ENCODE peak calls at places on chromosome 18, in six cellular contexts. M is upper lobe of left lung, B is GM12878, Z is K562, W is breast epithelium, K is stomach. J is an unnamed sample.

GRCh38 chr18:70693196-70693595 is 404.4 kb downstream of the SOCS6 start:
- DNase-seq in M (no peak), B (no peak), Z (no peak), W (no peak), K (no peak), J (no peak)

GRCh38 chr18:44943201-44943881 is 262.7 kb downstream of the SETBP1 start:
- DNase-seq in M (no peak), B (no peak), Z (no peak), W (peak; percentile 18), K (no peak), J (no peak)

GRCh38 chr18:31648966-31649429 is 35.4 kb downstream of the B4GALT6 start:
- DNase-seq in M (no peak), B (peak; percentile 85), Z (peak; percentile 51), W (no peak), K (no peak), J (no peak)

GRCh38 chr18:24514439-24514838 is 54.0 kb downstream of the HRH4 start:
- DNase-seq in M (no peak), B (no peak), Z (peak; percentile 54), W (no peak), K (no peak), J (no peak)

GRCh38 chr18:74514860-74515495 is 18.8 kb downstream of the CNDP2 start:
- DNase-seq in M (peak; percentile 67), B (no peak), Z (no peak), W (no peak), K (peak; percentile 18), J (no peak)

GRCh38 chr18:25827961-25828561 is 262.4 kb downstream of the SS18 start:
- DNase-seq in M (peak; percentile 27), B (no peak), Z (no peak), W (no peak), K (no peak), J (no peak)

GRCh38 chr18:6866552-6866951 is 137.0 kb downstream of the ARHGAP28 start:
- DNase-seq in M (no peak), B (no peak), Z (no peak), W (no peak), K (no peak), J (no peak)

GRCh38 chr18:68735498-68736343 is 20.8 kb upstream of the TMX3 start:
- DNase-seq in M (no peak), B (no peak), Z (peak; percentile 31), W (no peak), K (no peak), J (no peak)

GRCh38 chr18:72652990-72653593 is 109.0 kb upstream of the CBLN2 start:
- DNase-seq in M (no peak), B (no peak), Z (peak; percentile 29), W (no peak), K (no peak), J (no peak)

GRCh38 chr18:62324917-62325805 is at the start of gene TNFRSF11A:
- DNase-seq in M (peak; percentile 93), B (no peak), Z (peak; percentile 46), W (no peak), K (peak; percentile 77), J (no peak)

GRCh38 chr18:10232062-10232461 is 222.4 kb upstream of the APCDD1 start:
- DNase-seq in M (no peak), B (no peak), Z (no peak), W (no peak), K (no peak), J (peak; percentile 8)

GRCh38 chr18:69217271-69217670 is 183.4 kb upstream of the DOK6 start:
- DNase-seq in M (no peak), B (no peak), Z (no peak), W (no peak), K (no peak), J (no peak)

GRCh38 chr18:7778181-7778580 is 211.1 kb downstream of the PTPRM start:
- DNase-seq in M (no peak), B (no peak), Z (no peak), W (no peak), K (no peak), J (no peak)

GRCh38 chr18:23938046-23938756 is 76.4 kb upstream of the TTC39C start:
- DNase-seq in M (peak; percentile 2), B (no peak), Z (peak; percentile 3), W (no peak), K (no peak), J (no peak)

GRCh38 chr18:54805571-54806334 is 22.5 kb upstream of the RAB27B start:
- DNase-seq in M (no peak), B (no peak), Z (peak; percentile 81), W (no peak), K (no peak), J (no peak)

GRCh38 chr18:55407191-55407590 is 180.8 kb downstream of the TCF4 start:
- DNase-seq in M (no peak), B (no peak), Z (no peak), W (no peak), K (no peak), J (no peak)

GRCh38 chr18:49517483-49517882 is 30.4 kb upstream of the C18orf32 start:
- DNase-seq in M (no peak), B (no peak), Z (no peak), W (no peak), K (no peak), J (peak; percentile 45)

GRCh38 chr18:23605941-23606340 is 19.6 kb upstream of the NPC1 start:
- DNase-seq in M (no peak), B (no peak), Z (no peak), W (no peak), K (no peak), J (no peak)

GRCh38 chr18:22040527-22040926 is 128.9 kb upstream of the GATA6 start:
- DNase-seq in M (no peak), B (no peak), Z (no peak), W (no peak), K (peak; percentile 67), J (no peak)

GRCh38 chr18:12657849-12658829 is at the start of gene SPIRE1:
- DNase-seq in M (peak; percentile 95), B (no peak), Z (peak; percentile 67), W (peak; percentile 28), K (peak; percentile 76), J (no peak)

GRCh38 chr18:26894006-26894405 is 28.5 kb upstream of the AQP4 start:
- DNase-seq in M (no peak), B (no peak), Z (no peak), W (no peak), K (no peak), J (no peak)

GRCh38 chr18:57587262-57587661 is 760 bp upstream of the FECH start:
- DNase-seq in M (peak; percentile 45), B (no peak), Z (peak; percentile 57), W (no peak), K (no peak), J (no peak)

GRCh38 chr18:57589162-57589561 is 2.7 kb upstream of the FECH start:
- DNase-seq in M (no peak), B (no peak), Z (peak; percentile 73), W (no peak), K (no peak), J (no peak)

GRCh38 chr18:57585846-57586242 is 658 bp downstream of the FECH start:
- DNase-seq in M (no peak), B (no peak), Z (no peak), W (no peak), K (no peak), J (no peak)

GRCh38 chr18:57585421-57585820 is 1.1 kb downstream of the FECH start:
- DNase-seq in M (no peak), B (no peak), Z (peak; percentile 26), W (no peak), K (no peak), J (no peak)

GRCh38 chr18:57586243-57587049 is at the start of gene FECH:
- DNase-seq in M (peak; percentile 97), B (no peak), Z (peak; percentile 73), W (peak; percentile 52), K (peak; percentile 84), J (peak; percentile 93)
- TF ChIP-seq POLR2AphosphoS5 in M (peak; percentile 68), B (peak; percentile 70), Z (peak; percentile 31), W (peak; percentile 72), K (no peak), J (peak; percentile 82)

DNA sequence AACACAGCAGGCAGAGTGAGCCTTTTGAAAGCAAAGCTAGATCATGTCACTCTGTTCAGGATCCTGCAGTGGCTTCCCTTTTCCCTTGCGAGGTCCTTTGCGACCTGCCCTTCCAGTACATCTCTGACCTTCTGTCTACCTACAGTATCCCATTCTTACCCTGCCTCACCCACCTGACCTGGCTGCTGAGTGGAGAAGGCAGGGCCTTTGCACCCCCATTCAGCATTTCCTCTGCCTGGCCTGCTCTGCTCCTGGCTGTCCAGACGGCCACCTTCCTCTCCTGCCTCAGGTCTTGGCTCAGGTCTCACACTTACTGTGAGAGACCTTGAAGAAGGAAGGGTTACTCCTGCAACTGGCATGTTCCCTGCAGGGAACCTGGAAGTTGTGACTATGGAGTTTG is 77.4 kb downstream of the MAPRE2 start:
- DNase-seq in M (no peak), B (no peak), Z (no peak), W (no peak), K (no peak), J (no peak)
- H3K4me1 ChIP-seq in M (peaks cover 21% of the 10 kb centered on the region), B (no peaks in the 10 kb centered on the region), Z (peaks cover 3% of the 10 kb centered on the region), W (no peaks in the 10 kb centered on the region), K (peaks cover 17% of the 10 kb centered on the region), J (peaks cover 43% of the 10 kb centered on the region)

DNA sequence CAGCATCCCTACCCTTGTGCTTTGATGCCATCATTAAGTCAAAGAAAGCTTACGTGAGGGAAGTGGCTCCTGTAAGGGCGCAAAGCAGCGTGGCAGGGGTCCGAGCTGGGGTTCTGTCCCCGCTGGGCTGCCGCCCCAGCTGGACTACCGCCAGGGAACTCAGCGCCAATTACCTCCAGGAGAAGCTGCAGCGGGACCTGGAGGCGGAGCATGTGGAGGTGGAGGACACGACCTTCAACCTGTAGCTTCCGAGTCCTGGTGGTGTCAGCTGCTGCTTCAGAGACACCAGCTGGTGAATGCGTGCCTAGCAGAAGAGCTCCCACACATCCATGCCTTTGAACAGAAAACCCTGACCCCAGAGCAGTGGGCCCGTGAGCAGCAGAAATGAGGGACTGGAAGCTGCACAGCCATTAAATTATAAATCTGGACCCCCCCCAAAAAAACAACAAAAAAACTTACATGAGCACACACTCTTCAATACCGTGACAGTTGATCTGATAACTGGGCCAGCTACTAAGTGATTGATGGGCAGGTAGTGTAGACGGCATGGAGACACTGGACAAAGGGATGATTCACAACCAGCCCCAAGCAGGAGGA is 20.1 kb upstream of the YES1 start:
- DNase-seq in M (peak; percentile 52), B (no peak), Z (peak; percentile 97), W (no peak), K (peak; percentile 32), J (no peak)
- TF ChIP-seq POLR2AphosphoS5 in M (no peak), B (no peak), Z (no peak), W (no peak), K (no peak), J (no peak)

GRCh38 chr18:51190000-51190399 is 7.5 kb downstream of the MEX3C start:
- DNase-seq in M (no peak), B (no peak), Z (no peak), W (no peak), K (no peak), J (no peak)
- H3K4me1 ChIP-seq in M (peaks cover 52% of the 10 kb centered on the region), B (peaks cover 29% of the 10 kb centered on the region), Z (no peaks in the 10 kb centered on the region), W (peaks cover 24% of the 10 kb centered on the region), K (peaks cover 53% of the 10 kb centered on the region), J (peaks cover 62% of the 10 kb centered on the region)